ENCODE peak calls at places on chromosome 7, in ten cellular contexts. S is activated T-cell treated with anti-CD3 and anti-CD28 coated beads for 1 hour, U is choroid plexus epithelial cell, Z is iPS DF 6.9, O is frontal cortex, K is lung, Y is Caki2, V is GM03348, P is T-helper 9 cell, F is GM20000. L is an unnamed sample.

GRCh38 chr7:116177009-116177408 is 33.3 kb upstream of the TES start:
- DNase-seq in Z (no peak), P (no peak), F (no peak), U (peak; percentile 95), K (no peak), O (no peak), Y (peak; percentile 30), S (no peak), V (peak; percentile 62), L (peak; percentile 42)

GRCh38 chr7:44375236-44375699 is 49.9 kb upstream of the CAMK2B start:
- DNase-seq in U (no peak), Z (peak; percentile 18), P (no peak), S (no peak), O (no peak), K (peak; percentile 28), Y (no peak), V (peak; percentile 4), F (no peak), L (no peak)

GRCh38 chr7:98429799-98430198 is 28.9 kb upstream of the BAIAP2L1 start:
- DNase-seq in P (no peak), K (no peak), Y (no peak), V (no peak), U (no peak), F (no peak), O (no peak), S (no peak), Z (no peak), L (no peak)

GRCh38 chr7:157576415-157576814 is 239.6 kb downstream of the DNAJB6 start:
- DNase-seq in S (peak; percentile 28), K (no peak), V (no peak), U (no peak), Y (no peak), F (peak; percentile 52), Z (no peak), P (peak; percentile 21), O (no peak), L (no peak)

GRCh38 chr7:132116369-132116768 is 459.9 kb downstream of the PLXNA4 start:
- DNase-seq in U (no peak), S (no peak), F (no peak), P (no peak), V (peak; percentile 26), Y (peak; percentile 69), K (no peak), Z (no peak), O (no peak), L (peak; percentile 34)

GRCh38 chr7:132240262-132240661 is 336.0 kb downstream of the PLXNA4 start:
- DNase-seq in U (no peak), V (no peak), O (no peak), Z (no peak), P (no peak), S (no peak), K (no peak), F (no peak), Y (no peak), L (no peak)

GRCh38 chr7:19024261-19024660 is 93.2 kb downstream of the TWIST1 start:
- DNase-seq in Y (no peak), V (peak; percentile 67), S (no peak), F (no peak), O (no peak), Z (no peak), P (no peak), U (peak; percentile 92), K (no peak), L (peak; percentile 63)

GRCh38 chr7:92496876-92497275 is 19.1 kb upstream of the ERVW-1 start:
- DNase-seq in U (peak; percentile 41), O (no peak), F (no peak), Y (no peak), K (no peak), P (no peak), Z (no peak), S (no peak), V (no peak), L (no peak)